ENCODE peak calls at places on chromosomes 1 and 21, in eight cellular contexts. W is adrenal gland, Q is HT1080, I is HT-29, J is AG08395, L is thoracic aorta, G is posterior cingulate gyrus, T is GM20000. M is an unnamed sample.

GRCh38 chr1:90174246-90174645 is 179.3 kb downstream of the ZNF326 start:
- DNase-seq in W (no peak), Q (no peak), I (no peak), J (no peak), L (no peak), G (no peak), T (no peak), M (no peak)

GRCh38 chr1:54227836-54228435 is 28.0 kb downstream of the MRPL37 start:
- DNase-seq in W (peak; percentile 63), Q (no peak), I (no peak), J (no peak), L (no peak), G (no peak), T (no peak), M (no peak)

GRCh38 chr1:25355841-25356395 is 17.8 kb downstream of the TMEM50A start:
- DNase-seq in W (no peak), Q (no peak), I (no peak), J (no peak), L (no peak), G (no peak), T (no peak), M (no peak)

GRCh38 chr1:78060857-78061563 is 15.2 kb downstream of the GIPC2 start:
- DNase-seq in W (no peak), Q (no peak), I (no peak), J (no peak), L (no peak), G (no peak), T (peak; percentile 35), M (no peak)

GRCh38 chr1:16006552-16007485 is 2.8 kb downstream of the SRARP start:
- DNase-seq in W (no peak), Q (peak; percentile 41), I (no peak), J (no peak), L (no peak), G (no peak), T (peak; percentile 53), M (no peak)

GRCh38 chr1:91700332-91700731 is 185.6 kb downstream of the TGFBR3 start:
- DNase-seq in W (no peak), Q (peak; percentile 33), I (no peak), J (peak; percentile 75), L (no peak), G (no peak), T (no peak), M (peak; percentile 1)

GRCh38 chr1:63063367-63063766 is 259.0 kb upstream of the FOXD3 start:
- DNase-seq in W (no peak), Q (no peak), I (no peak), J (no peak), L (no peak), G (no peak), T (no peak), M (no peak)

GRCh38 chr1:924619-925323 is 1.0 kb downstream of the SAMD11 start:
- DNase-seq in W (peak; percentile 55), Q (no peak), I (no peak), J (no peak), L (no peak), G (no peak), T (no peak), M (peak; percentile 59)

GRCh38 chr1:26581287-26581651 is 51.7 kb downstream of the RPS6KA1 start:
- DNase-seq in W (no peak), Q (no peak), I (no peak), J (no peak), L (no peak), G (no peak), T (no peak), M (no peak)

GRCh38 chr21:34558166-34558565 is 46.2 kb upstream of the KCNE1 start:
- DNase-seq in W (no peak), Q (no peak), I (no peak), J (no peak), L (no peak), G (no peak), T (no peak), M (no peak)

GRCh38 chr1:157948547-157949152 is 44.8 kb upstream of the KIRREL1 start:
- DNase-seq in W (peak; percentile 32), Q (peak; percentile 53), I (peak; percentile 63), J (peak; percentile 11), L (no peak), G (peak; percentile 11), T (peak; percentile 29), M (peak; percentile 52)

GRCh38 chr21:35189077-35189863 is 140.2 kb upstream of the RUNX1 start:
- DNase-seq in W (no peak), Q (no peak), I (no peak), J (peak; percentile 80), L (no peak), G (no peak), T (peak; percentile 65), M (no peak)

GRCh38 chr1:59162665-59163064 is 134.2 kb upstream of the FGGY start:
- DNase-seq in W (no peak), Q (no peak), I (no peak), J (no peak), L (no peak), G (no peak), T (no peak), M (no peak)

GRCh38 chr1:70556541-70556940 is 145.5 kb downstream of the CTH start:
- DNase-seq in W (no peak), Q (no peak), I (no peak), J (no peak), L (no peak), G (no peak), T (no peak), M (no peak)

GRCh38 chr1:241844593-241844992 is 3.4 kb upstream of the EXO1 start:
- DNase-seq in W (no peak), Q (no peak), I (no peak), J (no peak), L (no peak), G (no peak), T (no peak), M (no peak)

GRCh38 chr21:37337831-37338230 is 28.7 kb upstream of the DYRK1A start:
- DNase-seq in W (no peak), Q (no peak), I (no peak), J (no peak), L (no peak), G (no peak), T (no peak), M (no peak)

GRCh38 chr1:163673756-163674155 is 352.0 kb downstream of the NUF2 start:
- DNase-seq in W (peak; percentile 24), Q (no peak), I (no peak), J (peak; percentile 86), L (no peak), G (no peak), T (no peak), M (no peak)

GRCh38 chr1:88985033-88985432 is 7.4 kb downstream of the KYAT3 start:
- DNase-seq in W (peak; percentile 92), Q (peak; percentile 84), I (peak; percentile 28), J (peak; percentile 65), L (no peak), G (no peak), T (no peak), M (peak; percentile 30)

GRCh38 chr1:94191216-94191615 is 46.2 kb downstream of the ARHGAP29 start:
- DNase-seq in W (no peak), Q (no peak), I (no peak), J (no peak), L (no peak), G (no peak), T (no peak), M (no peak)

GRCh38 chr1:15640667-15641066 is 23.4 kb downstream of the DDI2 start:
- DNase-seq in W (no peak), Q (peak; percentile 32), I (no peak), J (no peak), L (no peak), G (no peak), T (no peak), M (no peak)

GRCh38 chr1:91176250-91176649 is 154.4 kb upstream of the ZNF644 start:
- DNase-seq in W (no peak), Q (no peak), I (no peak), J (no peak), L (no peak), G (no peak), T (no peak), M (no peak)

GRCh38 chr1:228087771-228088251 is 5.3 kb downstream of the ARF1 start:
- DNase-seq in W (peak; percentile 69), Q (peak; percentile 89), I (peak; percentile 21), J (peak; percentile 79), L (no peak), G (no peak), T (no peak), M (peak; percentile 67)

GRCh38 chr1:234617986-234618725 is 8.2 kb upstream of the IRF2BP2 start:
- DNase-seq in W (no peak), Q (peak; percentile 17), I (no peak), J (peak; percentile 60), L (no peak), G (no peak), T (no peak), M (no peak)

GRCh38 chr1:94050263-94050662 is 70.7 kb downstream of the ABCA4 start:
- DNase-seq in W (no peak), Q (peak; percentile 32), I (no peak), J (peak; percentile 40), L (no peak), G (no peak), T (no peak), M (no peak)

GRCh38 chr1:199510314-199510713 is 517.2 kb upstream of the NR5A2 start:
- DNase-seq in W (no peak), Q (no peak), I (no peak), J (no peak), L (no peak), G (no peak), T (no peak), M (no peak)

GRCh38 chr1:45569571-45569961 is 14.3 kb upstream of the NASP start:
- DNase-seq in W (no peak), Q (no peak), I (no peak), J (no peak), L (no peak), G (no peak), T (no peak), M (no peak)

GRCh38 chr1:83950106-83950661 is 48.7 kb downstream of the TTLL7 start:
- DNase-seq in W (no peak), Q (no peak), I (peak; percentile 20), J (no peak), L (no peak), G (no peak), T (no peak), M (no peak)

GRCh38 chr1:232965912-232966217 is 15.5 kb downstream of the NTPCR start:
- DNase-seq in W (no peak), Q (no peak), I (no peak), J (no peak), L (no peak), G (no peak), T (no peak), M (no peak)

M was measured in RKO.